ENCODE peak calls at places on chromosome 7, in nine cellular contexts. M is Peyer's patch; B is neural progenitor cell; T is right lobe of liver; F is transverse colon; N is mammary epithelial cell; Y is body of pancreas; V is CD8-positive, alpha-beta T cell; S is GM23338. E is an unnamed sample.

GRCh38 chr7:112199035-112199655 is 7.1 kb downstream of the DOCK4 start:
- DNase-seq in M (no peak), B (no peak), T (no peak), F (no peak), N (peak; percentile 53), Y (no peak), V (no peak), S (no peak), E (no peak)

GRCh38 chr7:154903083-154903731 is 99.7 kb downstream of the PAXIP1 start:
- DNase-seq in M (no peak), B (peak; percentile 23), T (no peak), F (no peak), N (no peak), Y (no peak), V (no peak), S (no peak), E (no peak)

GRCh38 chr7:51350195-51350896 is 33.7 kb upstream of the COBL start:
- DNase-seq in M (no peak), B (no peak), T (no peak), F (peak; percentile 59), N (peak; percentile 15), Y (peak; percentile 37), V (no peak), S (peak; percentile 32), E (peak; percentile 34)

GRCh38 chr7:23242321-23242720 is 4.3 kb upstream of the GPNMB start:
- DNase-seq in M (no peak), B (no peak), T (no peak), F (no peak), N (peak; percentile 80), Y (no peak), V (no peak), S (no peak), E (no peak)

GRCh38 chr7:149284343-149284742 is 22.3 kb downstream of the ZNF783 start:
- DNase-seq in M (peak; percentile 65), B (no peak), T (no peak), F (peak; percentile 18), N (peak; percentile 2), Y (no peak), V (peak; percentile 63), S (peak; percentile 35), E (no peak)

GRCh38 chr7:143910473-143911248 is 8.7 kb upstream of the TCAF1 start:
- DNase-seq in M (no peak), B (no peak), T (no peak), F (no peak), N (no peak), Y (no peak), V (no peak), S (no peak), E (no peak)

GRCh38 chr7:7816816-7817536 is 98.6 kb upstream of the RPA3 start:
- DNase-seq in M (no peak), B (no peak), T (no peak), F (no peak), N (no peak), Y (no peak), V (no peak), S (no peak), E (no peak)

GRCh38 chr7:128869138-128869943 is 6.7 kb downstream of the ATP6V1F start:
- DNase-seq in M (peak; percentile 78), B (peak; percentile 88), T (no peak), F (peak; percentile 74), N (peak; percentile 36), Y (peak; percentile 67), V (peak; percentile 32), S (peak; percentile 76), E (peak; percentile 45)

GRCh38 chr7:135970045-135970444 is 7.1 kb downstream of the MTPN start:
- DNase-seq in M (no peak), B (no peak), T (no peak), F (no peak), N (no peak), Y (no peak), V (no peak), S (no peak), E (no peak)

GRCh38 chr7:128889121-128889520 is 21.4 kb downstream of the KCP start:
- DNase-seq in M (no peak), B (no peak), T (peak; percentile 35), F (no peak), N (peak; percentile 59), Y (no peak), V (no peak), S (peak; percentile 29), E (no peak)

DNA sequence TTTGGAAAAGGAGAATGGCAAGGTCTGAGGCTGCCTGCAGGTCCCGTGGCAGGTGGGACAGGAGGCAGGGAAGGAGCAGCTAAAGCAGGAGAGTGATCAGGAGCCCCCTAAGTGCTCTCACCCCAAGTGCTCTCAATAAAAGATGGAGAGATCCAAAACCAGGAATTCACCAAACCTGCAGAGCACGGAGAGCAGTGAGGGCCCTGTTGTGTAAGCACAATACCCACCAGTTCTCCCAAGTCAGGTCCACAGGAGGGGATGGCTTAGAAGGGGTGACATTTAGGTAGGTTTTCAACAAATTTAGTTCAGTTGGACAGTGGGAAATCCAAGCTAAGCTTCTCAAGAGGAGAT is 40.8 kb downstream of the GNA12 start:
- DNase-seq in M (no peak), B (no peak), T (no peak), F (no peak), N (no peak), Y (no peak), V (no peak), S (no peak), E (no peak)
- H3K4me1 ChIP-seq in M (peaks cover 4% of the 10 kb centered on the region), B (peaks cover 25% of the 10 kb centered on the region), T (no peaks in the 10 kb centered on the region), F (peaks cover 20% of the 10 kb centered on the region), N (peaks cover 13% of the 10 kb centered on the region), Y (peaks cover 28% of the 10 kb centered on the region), V (peaks cover 10% of the 10 kb centered on the region), S (peaks cover 70% of the 10 kb centered on the region), E (peaks cover 33% of the 10 kb centered on the region)

GRCh38 chr7:37027557-37028341 is 303.5 kb upstream of the AOAH start:
- DNase-seq in M (no peak), B (no peak), T (no peak), F (no peak), N (no peak), Y (no peak), V (no peak), S (peak; percentile 14), E (no peak)
- TF ChIP-seq CTCF in M (no peak), B (no peak), T (no peak), F (no peak), N (no peak), Y (no peak), V (no peak), S (no peak), E (no peak)

GRCh38 chr7:150371996-150372270 is 3.3 kb downstream of the REPIN1 start:
- DNase-seq in M (peak; percentile 46), B (no peak), T (no peak), F (no peak), N (no peak), Y (no peak), V (no peak), S (no peak), E (no peak)

GRCh38 chr7:150372271-150373048 is 3.8 kb downstream of the REPIN1 start:
- DNase-seq in M (peak; percentile 56), B (peak; percentile 1), T (no peak), F (peak; percentile 69), N (no peak), Y (no peak), V (no peak), S (no peak), E (no peak)

GRCh38 chr7:150370612-150371071 is 2.0 kb downstream of the REPIN1 start:
- DNase-seq in M (peak; percentile 41), B (peak; percentile 1), T (no peak), F (no peak), N (no peak), Y (no peak), V (no peak), S (no peak), E (no peak)

GRCh38 chr7:150369740-150370501 is 1.3 kb downstream of the REPIN1 start:
- DNase-seq in M (peak; percentile 43), B (peak; percentile 6), T (no peak), F (no peak), N (no peak), Y (no peak), V (no peak), S (no peak), E (no peak)

DNA sequence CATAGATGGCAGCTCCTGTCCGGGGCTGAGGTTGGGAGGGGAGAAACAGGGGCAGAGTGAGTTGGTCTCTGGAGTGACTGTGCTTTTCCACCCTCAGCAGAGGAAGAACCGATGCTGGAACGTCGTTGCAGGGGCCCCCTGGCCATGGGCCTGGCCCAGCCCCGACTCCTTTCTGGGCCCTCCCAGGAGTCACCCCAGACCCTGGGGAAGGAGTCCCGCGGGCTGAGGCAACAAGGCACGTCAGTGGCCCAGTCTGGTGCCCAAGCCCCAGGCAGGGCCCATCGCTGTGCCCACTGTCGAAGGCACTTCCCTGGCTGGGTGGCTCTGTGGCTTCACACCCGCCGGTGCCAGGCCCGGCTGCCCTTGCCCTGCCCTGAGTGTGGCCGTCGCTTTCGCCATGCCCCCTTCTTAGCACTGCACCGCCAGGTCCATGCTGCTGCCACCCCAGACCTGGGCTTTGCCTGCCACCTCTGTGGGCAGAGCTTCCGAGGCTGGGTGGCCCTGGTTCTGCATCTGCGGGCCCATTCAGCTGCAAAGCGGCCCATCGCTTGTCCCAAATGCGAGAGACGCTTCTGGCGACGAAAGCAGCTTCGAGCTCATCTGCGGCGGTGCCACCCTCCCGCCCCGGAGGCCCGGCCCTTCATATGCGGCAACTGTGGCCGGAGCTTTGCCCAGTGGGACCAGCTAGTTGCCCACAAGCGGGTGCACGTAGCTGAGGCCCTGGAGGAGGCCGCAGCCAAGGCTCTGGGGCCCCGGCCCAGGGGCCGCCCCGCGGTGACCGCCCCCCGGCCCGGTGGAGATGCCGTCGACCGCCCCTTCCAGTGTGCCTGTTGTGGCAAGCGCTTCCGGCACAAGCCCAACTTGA is 2.7 kb downstream of the REPIN1 start:
- DNase-seq in M (peak; percentile 45), B (no peak), T (no peak), F (no peak), N (no peak), Y (no peak), V (no peak), S (no peak), E (no peak)
- H3K4me1 ChIP-seq in M (peaks cover 16% of the 10 kb centered on the region), B (peaks cover 19% of the 10 kb centered on the region), T (no peaks in the 10 kb centered on the region), F (peaks cover 56% of the 10 kb centered on the region), N (peaks cover 10% of the 10 kb centered on the region), Y (peaks cover 76% of the 10 kb centered on the region), V (peaks cover 34% of the 10 kb centered on the region), S (peaks cover 46% of the 10 kb centered on the region), E (peaks cover 5% of the 10 kb centered on the region)

GRCh38 chr7:66418537-66418936 is 210.1 kb upstream of the KCTD7 start:
- DNase-seq in M (no peak), B (no peak), T (no peak), F (no peak), N (no peak), Y (no peak), V (no peak), S (no peak), E (no peak)

GRCh38 chr7:66419210-66419609 is 209.5 kb upstream of the KCTD7 start:
- DNase-seq in M (no peak), B (no peak), T (no peak), F (no peak), N (no peak), Y (no peak), V (no peak), S (no peak), E (no peak)

GRCh38 chr7:66415659-66416265 is 210.6 kb downstream of the TPST1 start:
- DNase-seq in M (no peak), B (no peak), T (no peak), F (no peak), N (no peak), Y (no peak), V (no peak), S (no peak), E (no peak)

GRCh38 chr7:66409493-66409892 is 204.4 kb downstream of the TPST1 start:
- DNase-seq in M (no peak), B (no peak), T (no peak), F (no peak), N (no peak), Y (no peak), V (no peak), S (no peak), E (no peak)

GRCh38 chr7:66413379-66414114 is 208.4 kb downstream of the TPST1 start:
- DNase-seq in M (peak; percentile 86), B (peak; percentile 97), T (peak; percentile 94), F (peak; percentile 82), N (peak; percentile 73), Y (peak; percentile 91), V (peak; percentile 72), S (peak; percentile 96), E (peak; percentile 83)
- TF ChIP-seq CTCF in M (peak; percentile 61), B (peak; percentile 42), T (peak; percentile 62), F (peak; percentile 70), N (peak; percentile 63), Y (peak; percentile 57), V (peak; percentile 50), S (peak; percentile 68), E (no peak)

E was measured in lung.